ENCODE peak calls at places on chromosomes 3 and 15, in nine cellular contexts. A is HFF-Myc, R is cardiac fibroblast, W is mesothelial cell of epicardium, I is left cardiac atrium, F is AG09319, U is endothelial cell, T is nephron progenitor cell, C is GDM1. Q is an unnamed sample.

GRCh38 chr3:155512175-155512866 is 218.8 kb upstream of the STRIT1 start:
- DNase-seq in T (no peak), W (no peak), A (no peak), R (no peak), C (no peak), I (no peak), U (no peak), F (no peak), Q (no peak)

GRCh38 chr3:105731686-105732085 is 137.1 kb downstream of the CBLB start:
- DNase-seq in W (no peak), F (no peak), A (no peak), U (no peak), C (no peak), I (no peak), T (no peak), R (peak), Q (no peak)

GRCh38 chr15:75327491-75327890 is 8.4 kb upstream of the COMMD4 start:
- DNase-seq in U (no peak), A (no peak), R (no peak), W (no peak), T (no peak), I (no peak), F (no peak), C (no peak), Q (no peak)

GRCh38 chr3:115399751-115400150 is 223.6 kb upstream of the GAP43 start:
- DNase-seq in I (no peak), A (no peak), W (no peak), T (no peak), F (no peak), U (no peak), R (no peak), C (no peak), Q (no peak)

GRCh38 chr3:108250626-108251025 is 28.4 kb upstream of the IFT57 start:
- DNase-seq in A (no peak), W (no peak), T (no peak), I (no peak), F (no peak), C (no peak), R (peak), U (no peak), Q (no peak)

GRCh38 chr15:28106294-28107110 is 7.4 kb upstream of the OCA2 start:
- DNase-seq in A (no peak), C (no peak), T (peak), U (peak), I (no peak), F (no peak), W (no peak), R (no peak), Q (peak)

GRCh38 chr15:75531041-75531450 is 48.1 kb downstream of the PTPN9 start:
- DNase-seq in T (no peak), I (peak), R (peak), W (no peak), U (no peak), C (no peak), A (no peak), F (no peak), Q (no peak)

GRCh38 chr3:16480861-16481569 is 32.5 kb downstream of the RFTN1 start:
- DNase-seq in T (no peak), R (peak), F (no peak), U (no peak), C (no peak), A (no peak), W (no peak), I (no peak), Q (no peak)

GRCh38 chr15:75167588-75168076 is 34.0 kb upstream of the C15orf39 start:
- DNase-seq in T (no peak), W (no peak), A (peak), I (peak), F (no peak), C (no peak), R (peak), U (no peak), Q (no peak)

GRCh38 chr3:132265488-132265887 is 51.7 kb upstream of the ACP3 start:
- DNase-seq in R (no peak), I (no peak), A (no peak), W (no peak), T (no peak), F (no peak), U (no peak), C (no peak), Q (no peak)

Q was measured in type B pancreatic cell.